ENCODE peak calls at places on chromosomes 11 and 22, in eight cellular contexts. G is endothelial cell of umbilical vein, P is ovary, Q is sigmoid colon, C is lower leg skin, F is HepG2, N is H1, W is transverse colon. V is an unnamed sample.

GRCh38 chr11:67371199-67371548 is 2.2 kb downstream of the CLCF1 start:
- DNase-seq in G (no peak), P (no peak), Q (no peak), C (no peak), F (no peak), N (no peak), W (no peak), V (no peak)

GRCh38 chr11:16749666-16750065 is 11.2 kb downstream of the C11orf58 start:
- DNase-seq in G (no peak), P (no peak), Q (no peak), C (no peak), F (no peak), N (no peak), W (no peak), V (no peak)

GRCh38 chr22:47154621-47155081 is 392.2 kb downstream of the TBC1D22A start:
- DNase-seq in G (no peak), P (peak), Q (peak), C (no peak), F (no peak), N (no peak), W (no peak), V (peak)

GRCh38 chr22:17772249-17772962 is 1.9 kb downstream of the BID start:
- DNase-seq in G (no peak), P (no peak), Q (peak), C (peak), F (no peak), N (no peak), W (no peak), V (peak)

GRCh38 chr22:47192106-47192650 is 429.7 kb downstream of the TBC1D22A start:
- DNase-seq in G (no peak), P (peak), Q (peak), C (peak), F (no peak), N (no peak), W (peak), V (no peak)

GRCh38 chr11:66720223-66720898 is 8.7 kb downstream of the SPTBN2 start:
- DNase-seq in G (peak), P (no peak), Q (no peak), C (no peak), F (peak), N (peak), W (peak), V (peak)

GRCh38 chr22:40597541-40598453 is 38.7 kb downstream of the MRTFA start:
- DNase-seq in G (no peak), P (no peak), Q (no peak), C (no peak), F (no peak), N (no peak), W (no peak), V (no peak)

GRCh38 chr11:78698612-78699011 is 123.9 kb upstream of the NARS2 start:
- DNase-seq in G (no peak), P (no peak), Q (no peak), C (no peak), F (no peak), N (no peak), W (no peak), V (peak)

GRCh38 chr11:111514216-111515031 is at the start of gene HOATZ:
- DNase-seq in G (no peak), P (no peak), Q (no peak), C (no peak), F (no peak), N (peak), W (no peak), V (no peak)

GRCh38 chr11:103671143-103671651 is 365.2 kb upstream of the DDI1 start:
- DNase-seq in G (no peak), P (no peak), Q (no peak), C (no peak), F (no peak), N (no peak), W (no peak), V (no peak)

GRCh38 chr11:132055296-132055695 is 684.9 kb downstream of the NTM start:
- DNase-seq in G (no peak), P (no peak), Q (no peak), C (no peak), F (no peak), N (no peak), W (no peak), V (no peak)

GRCh38 chr11:73781303-73781702 is 6.4 kb upstream of the MRPL48 start:
- DNase-seq in G (no peak), P (no peak), Q (no peak), C (no peak), F (no peak), N (no peak), W (no peak), V (no peak)

GRCh38 chr11:87322570-87322969 is 284.8 kb downstream of the TMEM135 start:
- DNase-seq in G (no peak), P (no peak), Q (no peak), C (no peak), F (no peak), N (no peak), W (no peak), V (no peak)

GRCh38 chr11:65498977-65499712 is at the start of gene MALAT1:
- DNase-seq in G (peak), P (peak), Q (peak), C (peak), F (peak), N (peak), W (peak), V (no peak)

GRCh38 chr11:65499713-65500261 is 942 bp downstream of the MALAT1 start:
- DNase-seq in G (no peak), P (no peak), Q (no peak), C (no peak), F (no peak), N (no peak), W (no peak), V (no peak)

GRCh38 chr11:65498727-65498976 is 193 bp upstream of the MALAT1 start:
- DNase-seq in G (no peak), P (no peak), Q (no peak), C (no peak), F (no peak), N (no peak), W (no peak), V (no peak)

GRCh38 chr11:65497141-65498041 is 1.5 kb upstream of the MALAT1 start:
- DNase-seq in G (peak), P (peak), Q (peak), C (peak), F (peak), N (peak), W (peak), V (no peak)

GRCh38 chr11:65498042-65498726 is 661 bp upstream of the MALAT1 start:
- DNase-seq in G (no peak), P (peak), Q (peak), C (no peak), F (no peak), N (peak), W (peak), V (no peak)
- TF ChIP-seq POLR2A in G (no peak), P (no peak), Q (no peak), C (no peak), F (no peak), N (peak), W (no peak), V (peak)

GRCh38 chr22:38788846-38789245 is 5.1 kb downstream of the DNAL4 start:
- DNase-seq in G (no peak), P (no peak), Q (peak), C (no peak), F (no peak), N (no peak), W (no peak), V (no peak)

GRCh38 chr22:38788016-38788415 is 5.9 kb downstream of the DNAL4 start:
- DNase-seq in G (peak), P (peak), Q (peak), C (no peak), F (no peak), N (no peak), W (no peak), V (no peak)

GRCh38 chr22:38786631-38787030 is 7.3 kb downstream of the DNAL4 start:
- DNase-seq in G (no peak), P (no peak), Q (no peak), C (no peak), F (no peak), N (no peak), W (no peak), V (no peak)

GRCh38 chr22:38789606-38790005 is 4.3 kb downstream of the DNAL4 start:
- DNase-seq in G (no peak), P (no peak), Q (peak), C (no peak), F (no peak), N (no peak), W (no peak), V (no peak)

GRCh38 chr22:38788417-38788816 is 5.5 kb downstream of the DNAL4 start:
- DNase-seq in G (peak), P (peak), Q (peak), C (no peak), F (no peak), N (no peak), W (no peak), V (no peak)
- TF ChIP-seq POLR2A in G (no peak), P (no peak), Q (no peak), C (no peak), F (no peak), N (no peak), W (no peak), V (no peak)

DNA sequence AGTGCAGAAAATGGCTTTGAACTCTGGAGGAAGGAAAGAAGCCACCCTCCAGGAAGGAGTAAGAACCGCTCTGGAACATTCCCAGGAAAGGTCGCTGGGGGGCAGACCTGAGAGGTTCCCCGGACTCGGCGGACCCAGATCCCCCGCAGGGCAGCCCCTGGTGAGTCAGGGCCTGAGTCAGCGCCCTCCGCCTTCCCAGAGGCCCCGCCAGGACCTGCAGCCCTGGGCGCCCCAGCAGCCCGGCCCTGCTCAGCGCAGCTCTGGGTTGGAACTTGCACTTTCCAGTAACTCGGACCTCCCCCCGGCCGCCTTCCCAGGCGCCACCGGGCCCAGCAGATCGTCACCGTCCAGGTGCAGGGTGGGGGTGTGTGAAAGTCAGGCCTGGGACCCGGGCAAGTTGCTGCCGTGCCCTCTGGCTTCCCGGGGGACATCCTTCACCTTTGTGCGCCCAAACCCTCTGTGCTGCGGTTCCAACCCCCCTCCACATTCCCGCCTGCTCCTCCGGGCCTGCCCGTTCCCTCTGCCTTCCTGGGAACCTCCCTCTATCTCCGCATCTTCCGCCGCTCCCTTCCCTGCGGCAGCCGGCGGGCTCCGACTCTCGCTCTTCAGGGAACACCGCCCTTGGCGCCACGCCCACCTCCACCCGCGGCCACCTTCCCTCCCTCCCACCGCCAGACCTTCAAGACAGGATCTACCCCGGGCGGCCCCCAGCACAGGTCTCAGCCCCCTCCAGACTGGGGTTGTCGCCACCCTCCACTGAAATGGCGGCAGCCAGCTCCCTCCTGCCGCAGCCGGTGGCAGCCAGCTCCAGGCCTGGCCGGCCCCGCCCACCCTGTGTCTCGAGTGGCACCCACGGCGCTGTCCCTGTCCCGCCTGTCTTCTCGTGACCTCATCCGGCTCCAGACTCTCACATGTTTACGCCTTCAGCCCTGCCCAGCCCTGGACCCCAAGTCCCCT is 36.8 kb upstream of the WNT7B start:
- DNase-seq in G (peak), P (peak), Q (peak), C (peak), F (peak), N (peak), W (peak), V (peak)
- TF ChIP-seq POLR2A in G (peak), P (peak), Q (peak), C (no peak), F (peak), N (no peak), W (peak), V (peak)

GRCh38 chr11:72040497-72041363 is 39.6 kb downstream of the NUMA1 start:
- DNase-seq in G (peak), P (peak), Q (peak), C (peak), F (peak), N (peak), W (peak), V (peak)
- TF ChIP-seq POLR2A in G (no peak), P (peak), Q (peak), C (no peak), F (no peak), N (no peak), W (peak), V (no peak)

GRCh38 chr22:37905534-37906363 is at the start of gene MICALL1:
- DNase-seq in G (peak), P (peak), Q (peak), C (peak), F (no peak), N (peak), W (peak), V (peak)
- TF ChIP-seq POLR2A in G (peak), P (no peak), Q (no peak), C (no peak), F (no peak), N (no peak), W (no peak), V (no peak)

GRCh38 chr22:44218071-44218470 is 37.3 kb downstream of the PARVG start:
- DNase-seq in G (no peak), P (no peak), Q (no peak), C (no peak), F (no peak), N (peak), W (no peak), V (no peak)

GRCh38 chr22:44219101-44219870 is 38.6 kb downstream of the PARVG start:
- DNase-seq in G (no peak), P (no peak), Q (no peak), C (peak), F (no peak), N (peak), W (no peak), V (no peak)

GRCh38 chr22:44224166-44224565 is 43.4 kb downstream of the PARVG start:
- DNase-seq in G (no peak), P (no peak), Q (peak), C (no peak), F (no peak), N (peak), W (no peak), V (no peak)

GRCh38 chr22:44221710-44222475 is 41.2 kb downstream of the PARVG start:
- DNase-seq in G (no peak), P (no peak), Q (no peak), C (no peak), F (no peak), N (peak), W (no peak), V (no peak)

GRCh38 chr22:44220727-44221680 is 40.3 kb downstream of the PARVG start:
- DNase-seq in G (no peak), P (no peak), Q (peak), C (no peak), F (no peak), N (peak), W (no peak), V (no peak)
- TF ChIP-seq POLR2A in G (no peak), P (no peak), Q (no peak), C (no peak), F (no peak), N (no peak), W (no peak), V (no peak)

GRCh38 chr11:106077609-106078517 is at the start of gene AASDHPPT:
- DNase-seq in G (peak), P (peak), Q (no peak), C (no peak), F (peak), N (no peak), W (no peak), V (no peak)
- TF ChIP-seq POLR2A in G (peak), P (peak), Q (peak), C (peak), F (peak), N (peak), W (peak), V (peak)